ENCODE peak calls at places on chromosomes 6 and 20, in seven cellular contexts. K is trophoblast cell; Z is CD4-positive, alpha-beta T cell; G is activated T-helper 1 cell treated with anti-CD3 and anti-CD28 coated beads, Interleukin-12 subunit alpha, Interleukin-12 subunit beta, Interleukin-2, Interleukin-4 antibody, amounts not matched to agents 30 ng/mL and 10 ng/mL and 1 ng/mL, durations not matched to agents 14 hours and 24 hours and 36 hours; Y is NCI-H1092 treated with DMSO at 0.1 percent for 48 hours; M is iPS-NIHi11; N is GM23248. U is an unnamed sample.
A peak's percentile ranks its signal among the peaks of the same experiment; 100 is the strongest.

GRCh38 chr6:11727995-11728961 is 50.3 kb downstream of the ADTRP start:
- DNase-seq in K (no peak), Z (peak; percentile 36), G (no peak), Y (no peak), M (no peak), N (no peak), U (no peak)

GRCh38 chr6:163086563-163086895 is 328.0 kb upstream of the QKI start:
- DNase-seq in K (no peak), Z (no peak), G (no peak), Y (no peak), M (no peak), N (no peak), U (no peak)

GRCh38 chr6:35084511-35085203 is 56.5 kb downstream of the TCP11 start:
- DNase-seq in K (no peak), Z (no peak), G (no peak), Y (no peak), M (peak; percentile 2), N (no peak), U (no peak)

GRCh38 chr6:111353914-111354464 is 129.0 kb downstream of the REV3L start:
- DNase-seq in K (peak; percentile 75), Z (no peak), G (no peak), Y (no peak), M (no peak), N (no peak), U (no peak)

GRCh38 chr20:39986231-39986904 is 702.7 kb downstream of the MAFB start:
- DNase-seq in K (no peak), Z (no peak), G (no peak), Y (peak; percentile 24), M (peak; percentile 52), N (peak; percentile 74), U (no peak)

GRCh38 chr6:161837854-161838253 is 564.0 kb upstream of the AGPAT4 start:
- DNase-seq in K (peak; percentile 24), Z (no peak), G (no peak), Y (no peak), M (no peak), N (no peak), U (no peak)

GRCh38 chr20:34016736-34017135 is 23.0 kb downstream of the RALY start:
- DNase-seq in K (no peak), Z (no peak), G (no peak), Y (peak; percentile 12), M (no peak), N (no peak), U (no peak)

GRCh38 chr20:31751126-31751525 is 12.0 kb downstream of the TPX2 start:
- DNase-seq in K (no peak), Z (no peak), G (no peak), Y (no peak), M (no peak), N (peak; percentile 88), U (no peak)

GRCh38 chr6:57242505-57242904 is 20.4 kb upstream of the RAB23 start:
- DNase-seq in K (peak; percentile 12), Z (no peak), G (no peak), Y (no peak), M (no peak), N (peak; percentile 95), U (no peak)

GRCh38 chr6:169778646-169779045 is 27.2 kb downstream of the ERMARD start:
- DNase-seq in K (peak; percentile 77), Z (no peak), G (no peak), Y (no peak), M (no peak), N (no peak), U (no peak)

GRCh38 chr20:25586877-25587276 is 1.5 kb upstream of the NINL start:
- DNase-seq in K (no peak), Z (no peak), G (no peak), Y (no peak), M (no peak), N (peak; percentile 42), U (no peak)

GRCh38 chr6:41552723-41553122 is 6.5 kb downstream of the FOXP4 start:
- DNase-seq in K (no peak), Z (no peak), G (no peak), Y (no peak), M (no peak), N (no peak), U (no peak)

GRCh38 chr6:170497845-170498281 is 55.2 kb downstream of the PSMB1 start:
- DNase-seq in K (peak; percentile 9), Z (no peak), G (no peak), Y (peak; percentile 91), M (peak; percentile 98), N (peak; percentile 18), U (no peak)

GRCh38 chr6:163667372-163668060 is 253.0 kb downstream of the QKI start:
- DNase-seq in K (peak; percentile 32), Z (no peak), G (no peak), Y (no peak), M (no peak), N (peak; percentile 7), U (no peak)

GRCh38 chr6:81623106-81623834 is 129.2 kb downstream of the TENT5A start:
- DNase-seq in K (peak; percentile 70), Z (no peak), G (no peak), Y (no peak), M (no peak), N (no peak), U (no peak)

GRCh38 chr6:139925894-139926641 is 551.6 kb upstream of the CITED2 start:
- DNase-seq in K (peak; percentile 33), Z (no peak), G (no peak), Y (peak; percentile 66), M (no peak), N (no peak), U (no peak)

GRCh38 chr20:57440678-57441509 is 49.7 kb downstream of the RBM38 start:
- DNase-seq in K (no peak), Z (no peak), G (no peak), Y (peak; percentile 50), M (peak; percentile 72), N (peak; percentile 71), U (no peak)

GRCh38 chr6:149862901-149863595 is 1.1 kb downstream of the LRP11 start:
- DNase-seq in K (peak; percentile 96), Z (no peak), G (peak; percentile 31), Y (peak; percentile 46), M (peak; percentile 78), N (peak; percentile 89), U (peak; percentile 53)

GRCh38 chr6:133017581-133017980 is 203.2 kb downstream of the RPS12 start:
- DNase-seq in K (no peak), Z (no peak), G (no peak), Y (no peak), M (no peak), N (peak; percentile 38), U (no peak)

GRCh38 chr6:17281100-17281496 is at the start of gene RBM24:
- DNase-seq in K (peak; percentile 84), Z (no peak), G (no peak), Y (peak; percentile 13), M (no peak), N (peak; percentile 89), U (no peak)

GRCh38 chr6:135088818-135089809 is 34.5 kb upstream of the HBS1L start:
- DNase-seq in K (peak; percentile 16), Z (no peak), G (peak; percentile 58), Y (no peak), M (peak; percentile 28), N (peak; percentile 71), U (no peak)

GRCh38 chr6:33416386-33417126 is 1.4 kb downstream of the CUTA start:
- DNase-seq in K (no peak), Z (no peak), G (no peak), Y (no peak), M (no peak), N (peak; percentile 53), U (no peak)

GRCh38 chr6:39370021-39370420 is 47.5 kb upstream of the KCNK16 start:
- DNase-seq in K (no peak), Z (no peak), G (no peak), Y (no peak), M (no peak), N (peak; percentile 47), U (no peak)

GRCh38 chr6:166955121-166955864 is 1.1 kb downstream of the RNASET2 start:
- DNase-seq in K (peak; percentile 30), Z (no peak), G (no peak), Y (no peak), M (peak; percentile 29), N (no peak), U (no peak)

GRCh38 chr20:38542994-38543906 is 37.7 kb upstream of the ADIG start:
- DNase-seq in K (no peak), Z (no peak), G (no peak), Y (no peak), M (no peak), N (no peak), U (no peak)

GRCh38 chr20:62522748-62523396 is 47.1 kb upstream of the GATA5 start:
- DNase-seq in K (no peak), Z (no peak), G (no peak), Y (no peak), M (no peak), N (no peak), U (no peak)

U was measured in DMS79.